ENCODE peak calls at places on chromosomes 1 and 21, in five cellular contexts. K is fibroblast of gingiva, G is NCI-H1105 treated with DMSO at 0.1 percent for 48 hours, P is pancreas, C is bronchial epithelial cell. M is an unnamed sample.

GRCh38 chr1:8317647-8318360 is at the start of gene SLC45A1:
- DNase-seq in K (peak), G (peak), P (peak), C (peak), M (peak)

GRCh38 chr1:231590453-231591198 is 36.0 kb upstream of the DISC1 start:
- DNase-seq in K (peak), G (no peak), P (no peak), C (peak), M (peak)

GRCh38 chr1:79859212-79859948 is 852.9 kb upstream of the ADGRL4 start:
- DNase-seq in K (peak), G (no peak), P (no peak), C (peak), M (no peak)

GRCh38 chr1:117166076-117166475 is 44.5 kb upstream of the TRIM45 start:
- DNase-seq in K (peak), G (no peak), P (no peak), C (peak), M (no peak)

GRCh38 chr1:173023343-173023742 is 27.4 kb downstream of the TNFSF18 start:
- DNase-seq in K (no peak), G (no peak), P (no peak), C (peak), M (no peak)

GRCh38 chr1:238005116-238005515 is 114.4 kb upstream of the ZP4 start:
- DNase-seq in K (no peak), G (no peak), P (no peak), C (no peak), M (no peak)

GRCh38 chr1:240099748-240100147 is 8.1 kb downstream of the FMN2 start:
- DNase-seq in K (no peak), G (no peak), P (no peak), C (no peak), M (no peak)

GRCh38 chr1:116151739-116152576 is 40.8 kb downstream of the MAB21L3 start:
- DNase-seq in K (peak), G (peak), P (peak), C (peak), M (peak)

GRCh38 chr21:44365251-44365966 is 12.0 kb downstream of the TRPM2 start:
- DNase-seq in K (no peak), G (no peak), P (peak), C (no peak), M (no peak)